ENCODE peak calls at places on chromosomes 12 and 14, in nine cellular contexts. One of them, this sample, is unnamed.

GRCh38 chr12:32230607-32230982 is 123.9 kb downstream of the BICD1 start:
- DNase-seq in G401: no peak
- DNase-seq in CD4-positive, alpha-beta memory T cell: no peak
- DNase-seq in nephron progenitor cell: no peak
- DNase-seq in stimulated activated CD4-positive, alpha-beta T cell treated with anti-CD3 and anti-CD28 coated beads, Interleukin-15, amount 100 ng/mL, for 24 hours: no peak
- DNase-seq in AG10803: no peak
- DNase-seq in astrocyte of the spinal cord: no peak
- DNase-seq in prostate gland: no peak
- DNase-seq in NCI-H2171: peak; percentile 100
- DNase-seq in this sample: no peak

GRCh38 chr14:39491134-39491541 is 58.9 kb upstream of the FBXO33 start:
- DNase-seq in G401: peak; percentile 34
- DNase-seq in CD4-positive, alpha-beta memory T cell: peak; percentile 37
- DNase-seq in nephron progenitor cell: no peak
- DNase-seq in stimulated activated CD4-positive, alpha-beta T cell treated with anti-CD3 and anti-CD28 coated beads, Interleukin-15, amount 100 ng/mL, for 24 hours: no peak
- DNase-seq in AG10803: peak; percentile 38
- DNase-seq in astrocyte of the spinal cord: peak; percentile 70
- DNase-seq in prostate gland: no peak
- DNase-seq in NCI-H2171: peak; percentile 27
- DNase-seq in this sample: peak; percentile 50

GRCh38 chr14:53501361-53502320 is 348.5 kb upstream of the DDHD1 start:
- DNase-seq in G401: no peak
- DNase-seq in CD4-positive, alpha-beta memory T cell: no peak
- DNase-seq in nephron progenitor cell: no peak
- DNase-seq in stimulated activated CD4-positive, alpha-beta T cell treated with anti-CD3 and anti-CD28 coated beads, Interleukin-15, amount 100 ng/mL, for 24 hours: no peak
- DNase-seq in AG10803: peak; percentile 71
- DNase-seq in astrocyte of the spinal cord: peak; percentile 20
- DNase-seq in prostate gland: peak; percentile 31
- DNase-seq in NCI-H2171: no peak
- DNase-seq in this sample: no peak

GRCh38 chr14:81936348-81936747 is 402.7 kb upstream of the SEL1L start:
- DNase-seq in G401: no peak
- DNase-seq in CD4-positive, alpha-beta memory T cell: no peak
- DNase-seq in nephron progenitor cell: no peak
- DNase-seq in stimulated activated CD4-positive, alpha-beta T cell treated with anti-CD3 and anti-CD28 coated beads, Interleukin-15, amount 100 ng/mL, for 24 hours: no peak
- DNase-seq in AG10803: no peak
- DNase-seq in astrocyte of the spinal cord: no peak
- DNase-seq in prostate gland: no peak
- DNase-seq in NCI-H2171: no peak
- DNase-seq in this sample: no peak

GRCh38 chr14:85122690-85123089 is 407.3 kb upstream of the FLRT2 start:
- DNase-seq in G401: no peak
- DNase-seq in CD4-positive, alpha-beta memory T cell: no peak
- DNase-seq in nephron progenitor cell: no peak
- DNase-seq in stimulated activated CD4-positive, alpha-beta T cell treated with anti-CD3 and anti-CD28 coated beads, Interleukin-15, amount 100 ng/mL, for 24 hours: no peak
- DNase-seq in AG10803: peak; percentile 0
- DNase-seq in astrocyte of the spinal cord: peak; percentile 80
- DNase-seq in prostate gland: peak; percentile 14
- DNase-seq in NCI-H2171: no peak
- DNase-seq in this sample: peak; percentile 21

GRCh38 chr12:94228488-94228907 is 80.1 kb downstream of the PLXNC1 start:
- DNase-seq in G401: no peak
- DNase-seq in CD4-positive, alpha-beta memory T cell: no peak
- DNase-seq in nephron progenitor cell: no peak
- DNase-seq in stimulated activated CD4-positive, alpha-beta T cell treated with anti-CD3 and anti-CD28 coated beads, Interleukin-15, amount 100 ng/mL, for 24 hours: no peak
- DNase-seq in AG10803: no peak
- DNase-seq in astrocyte of the spinal cord: no peak
- DNase-seq in prostate gland: no peak
- DNase-seq in NCI-H2171: no peak
- DNase-seq in this sample: no peak

GRCh38 chr14:90619911-90620310 is 196.3 kb downstream of the TTC7B start:
- DNase-seq in G401: no peak
- DNase-seq in CD4-positive, alpha-beta memory T cell: no peak
- DNase-seq in nephron progenitor cell: no peak
- DNase-seq in stimulated activated CD4-positive, alpha-beta T cell treated with anti-CD3 and anti-CD28 coated beads, Interleukin-15, amount 100 ng/mL, for 24 hours: no peak
- DNase-seq in AG10803: no peak
- DNase-seq in astrocyte of the spinal cord: no peak
- DNase-seq in prostate gland: no peak
- DNase-seq in NCI-H2171: no peak
- DNase-seq in this sample: no peak

GRCh38 chr12:94872671-94873367 is 130.7 kb downstream of the NDUFA12 start:
- DNase-seq in G401: no peak
- DNase-seq in CD4-positive, alpha-beta memory T cell: no peak
- DNase-seq in nephron progenitor cell: peak; percentile 40
- DNase-seq in stimulated activated CD4-positive, alpha-beta T cell treated with anti-CD3 and anti-CD28 coated beads, Interleukin-15, amount 100 ng/mL, for 24 hours: peak; percentile 5
- DNase-seq in AG10803: no peak
- DNase-seq in astrocyte of the spinal cord: no peak
- DNase-seq in prostate gland: peak; percentile 40
- DNase-seq in NCI-H2171: no peak
- DNase-seq in this sample: no peak

GRCh38 chr14:104361921-104362681 is 217.5 kb upstream of the C14orf180 start:
- DNase-seq in G401: no peak
- DNase-seq in CD4-positive, alpha-beta memory T cell: no peak
- DNase-seq in nephron progenitor cell: no peak
- DNase-seq in stimulated activated CD4-positive, alpha-beta T cell treated with anti-CD3 and anti-CD28 coated beads, Interleukin-15, amount 100 ng/mL, for 24 hours: no peak
- DNase-seq in AG10803: no peak
- DNase-seq in astrocyte of the spinal cord: no peak
- DNase-seq in prostate gland: no peak
- DNase-seq in NCI-H2171: no peak
- DNase-seq in this sample: no peak

This sample was measured in NCI-H345.